ENCODE peak calls at places on chromosome 11, in seven cellular contexts. H, S, D, B, G, N and F are unnamed samples.

GRCh38 chr11:128501576-128502549 is 85.5 kb downstream of the ETS1 start:
- DNase-seq in H (no peak), S (no peak), D (no peak), B (no peak), G (no peak), N (no peak), F (no peak)

GRCh38 chr11:111359223-111360149 is 19.6 kb downstream of the POU2AF1 start:
- DNase-seq in H (no peak), S (no peak), D (no peak), B (no peak), G (no peak), N (peak; percentile 54), F (no peak)

GRCh38 chr11:83836883-83837654 is 550.9 kb upstream of the CCDC90B start:
- DNase-seq in H (no peak), S (peak; percentile 10), D (peak; percentile 13), B (no peak), G (no peak), N (peak; percentile 33), F (no peak)

GRCh38 chr11:17494019-17494418 is 17.4 kb upstream of the ABCC8 start:
- DNase-seq in H (no peak), S (no peak), D (no peak), B (no peak), G (no peak), N (no peak), F (no peak)

GRCh38 chr11:17978553-17979287 is 34.1 kb downstream of the SERGEF start:
- DNase-seq in H (no peak), S (peak; percentile 9), D (peak; percentile 42), B (no peak), G (no peak), N (peak; percentile 39), F (no peak)

GRCh38 chr11:112882494-112883381 is 78.5 kb upstream of the NCAM1 start:
- DNase-seq in H (no peak), S (no peak), D (no peak), B (no peak), G (no peak), N (no peak), F (no peak)

GRCh38 chr11:118572914-118573550 is 823 bp downstream of the ARCN1 start:
- DNase-seq in H (no peak), S (no peak), D (no peak), B (no peak), G (no peak), N (peak; percentile 59), F (peak; percentile 9)

GRCh38 chr11:115587718-115588342 is 83.6 kb upstream of the CADM1 start:
- DNase-seq in H (no peak), S (no peak), D (no peak), B (no peak), G (no peak), N (no peak), F (no peak)

GRCh38 chr11:111441443-111441842 is 62.4 kb upstream of the POU2AF1 start:
- DNase-seq in H (no peak), S (no peak), D (no peak), B (no peak), G (peak; percentile 91), N (peak; percentile 46), F (no peak)

GRCh38 chr11:86610559-86611341 is 61.7 kb downstream of the ME3 start:
- DNase-seq in H (no peak), S (no peak), D (no peak), B (no peak), G (no peak), N (no peak), F (no peak)

GRCh38 chr11:46643986-46644385 is 26.6 kb downstream of the ATG13 start:
- DNase-seq in H (no peak), S (no peak), D (no peak), B (no peak), G (no peak), N (no peak), F (no peak)

GRCh38 chr11:120130176-120130980 is 7.5 kb downstream of the TRIM29 start:
- DNase-seq in H (no peak), S (no peak), D (peak; percentile 7), B (peak; percentile 45), G (no peak), N (no peak), F (no peak)

GRCh38 chr11:61294717-61295595 is at the start of gene VWCE:
- DNase-seq in H (no peak), S (peak; percentile 20), D (peak; percentile 38), B (peak; percentile 86), G (no peak), N (peak; percentile 20), F (peak; percentile 56)

GRCh38 chr11:134131628-134132244 is 62.9 kb downstream of the JAM3 start:
- DNase-seq in H (no peak), S (no peak), D (no peak), B (no peak), G (no peak), N (no peak), F (no peak)
- H3K9me3 ChIP-seq in H (peaks cover 10% of the 10 kb centered on the region), S (peaks cover 13% of the 10 kb centered on the region), D (peaks cover 7% of the 10 kb centered on the region), B (peaks cover 18% of the 10 kb centered on the region), G (no peaks in the 10 kb centered on the region), N (no peaks in the 10 kb centered on the region), F (peaks cover 15% of the 10 kb centered on the region)

DNA sequence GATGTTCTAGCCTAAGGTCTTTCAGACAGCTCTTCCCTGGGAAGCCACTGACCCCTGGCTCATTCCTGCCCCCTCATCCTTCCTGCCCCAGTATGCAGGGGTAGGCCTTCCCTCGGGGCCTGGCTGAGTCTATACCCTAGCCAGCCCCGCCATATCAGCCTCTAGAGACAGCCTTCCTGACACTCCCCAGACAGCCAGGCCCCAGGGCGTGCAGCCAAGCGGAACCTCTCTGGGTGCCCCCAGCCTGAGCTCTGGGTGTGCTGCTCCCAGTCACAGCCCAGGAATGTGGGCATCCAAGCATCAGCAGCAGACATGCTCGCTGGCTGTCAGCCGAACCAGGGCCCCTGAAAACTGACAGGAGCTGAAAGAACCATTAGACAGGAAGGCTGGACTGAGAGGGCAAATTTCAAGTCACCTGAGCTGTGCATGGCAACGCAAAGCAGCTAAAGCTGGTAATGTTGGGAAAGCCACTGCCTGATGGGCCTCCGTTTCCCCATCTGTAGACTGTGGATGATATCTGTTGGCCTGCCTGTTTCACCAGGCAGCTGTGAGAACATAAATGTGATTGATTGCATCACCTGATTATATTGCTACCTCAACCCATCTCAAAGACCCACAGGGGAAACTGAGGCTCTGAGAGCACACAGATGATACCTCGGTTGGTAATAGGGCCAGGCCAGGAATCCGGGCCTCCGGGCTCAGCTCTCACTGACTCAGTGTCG is 93.2 kb downstream of the LRRC32 start:
- DNase-seq in H (no peak), S (no peak), D (peak; percentile 64), B (peak; percentile 72), G (peak; percentile 21), N (peak; percentile 86), F (no peak)
- H3K27ac ChIP-seq in H (peak overlapping the region; percentile 77), S (no peak overlapping the region), D (peak overlapping the region; percentile 58), B (peak overlapping the region; percentile 55), G (peak overlapping the region; percentile 47), N (peak overlapping the region; percentile 49), F (no peak overlapping the region)

DNA sequence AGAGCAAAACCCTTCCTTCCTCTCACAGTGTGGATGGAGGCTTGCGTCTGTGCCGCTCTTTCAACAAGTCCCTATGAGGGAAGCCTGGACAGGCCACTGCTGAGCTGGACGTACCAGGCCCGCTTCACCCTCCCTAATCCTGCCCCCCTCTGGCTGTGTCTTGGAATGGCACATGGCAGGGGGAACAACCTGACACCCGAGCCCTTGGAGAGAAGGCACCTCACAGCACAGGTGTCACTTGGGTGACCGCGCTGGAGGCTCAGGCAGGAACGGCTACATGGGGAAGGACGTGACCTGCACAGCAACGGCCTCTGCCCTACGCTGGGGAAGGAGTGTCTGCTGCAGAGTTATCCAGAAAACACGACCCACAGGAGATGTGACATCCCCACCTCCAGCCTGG is 11.0 kb downstream of the CARS1 start:
- DNase-seq in H (no peak), S (no peak), D (no peak), B (peak; percentile 67), G (no peak), N (no peak), F (no peak)
- TF ChIP-seq CTCF in H (no peak), S (no peak), D (peak; percentile 5), B (no peak), G (no peak), N (peak; percentile 31), F (no peak)

DNA sequence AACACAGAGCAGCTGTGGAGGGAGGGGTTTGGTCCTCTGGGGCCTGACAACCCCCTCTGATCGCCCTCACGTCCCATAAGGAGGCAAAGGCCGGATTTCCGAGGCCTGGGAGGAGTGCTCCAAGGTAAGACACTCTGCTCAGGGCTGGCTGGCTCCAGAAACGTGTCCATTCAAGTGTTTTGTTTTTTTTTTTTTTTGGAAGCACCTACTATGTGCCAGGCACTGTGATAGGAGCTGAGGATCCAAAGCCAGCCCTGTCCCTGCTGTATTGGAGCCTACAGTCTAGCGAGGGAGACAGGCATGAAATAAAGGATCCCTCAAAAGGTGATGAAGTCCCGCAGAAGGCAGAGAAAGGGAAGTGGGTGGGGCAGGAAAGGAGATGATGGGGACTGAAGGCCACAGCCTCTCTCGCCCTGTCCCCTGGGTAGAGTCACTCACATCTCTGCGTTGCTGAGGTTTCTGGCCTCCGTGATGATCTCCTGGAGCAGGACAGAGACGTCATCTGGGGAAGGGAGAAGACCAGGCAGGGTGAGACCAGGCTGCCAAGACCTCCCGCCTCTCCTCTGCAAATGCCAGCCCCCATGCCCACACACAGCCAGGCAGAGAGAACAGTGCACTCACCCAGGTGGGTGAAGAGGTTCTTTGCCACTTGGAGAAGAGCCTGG is 89.2 kb downstream of the PDE2A start:
- DNase-seq in H (no peak), S (no peak), D (no peak), B (peak; percentile 22), G (no peak), N (no peak), F (no peak)
- H3K9me3 ChIP-seq in H (no peaks in the 10 kb centered on the region), S (no peaks in the 10 kb centered on the region), D (no peaks in the 10 kb centered on the region), B (no peaks in the 10 kb centered on the region), G (peaks cover 4% of the 10 kb centered on the region), N (no peaks in the 10 kb centered on the region), F (no peaks in the 10 kb centered on the region)

GRCh38 chr11:8368194-8368593 is 104.5 kb upstream of the LMO1 start:
- DNase-seq in H (no peak), S (no peak), D (no peak), B (no peak), G (no peak), N (no peak), F (no peak)
- H3K27ac ChIP-seq in H (no peak overlapping the region), S (no peak overlapping the region), D (no peak overlapping the region), B (no peak overlapping the region), G (peak overlapping the region; percentile 2), N (no peak overlapping the region), F (no peak overlapping the region)

DNA sequence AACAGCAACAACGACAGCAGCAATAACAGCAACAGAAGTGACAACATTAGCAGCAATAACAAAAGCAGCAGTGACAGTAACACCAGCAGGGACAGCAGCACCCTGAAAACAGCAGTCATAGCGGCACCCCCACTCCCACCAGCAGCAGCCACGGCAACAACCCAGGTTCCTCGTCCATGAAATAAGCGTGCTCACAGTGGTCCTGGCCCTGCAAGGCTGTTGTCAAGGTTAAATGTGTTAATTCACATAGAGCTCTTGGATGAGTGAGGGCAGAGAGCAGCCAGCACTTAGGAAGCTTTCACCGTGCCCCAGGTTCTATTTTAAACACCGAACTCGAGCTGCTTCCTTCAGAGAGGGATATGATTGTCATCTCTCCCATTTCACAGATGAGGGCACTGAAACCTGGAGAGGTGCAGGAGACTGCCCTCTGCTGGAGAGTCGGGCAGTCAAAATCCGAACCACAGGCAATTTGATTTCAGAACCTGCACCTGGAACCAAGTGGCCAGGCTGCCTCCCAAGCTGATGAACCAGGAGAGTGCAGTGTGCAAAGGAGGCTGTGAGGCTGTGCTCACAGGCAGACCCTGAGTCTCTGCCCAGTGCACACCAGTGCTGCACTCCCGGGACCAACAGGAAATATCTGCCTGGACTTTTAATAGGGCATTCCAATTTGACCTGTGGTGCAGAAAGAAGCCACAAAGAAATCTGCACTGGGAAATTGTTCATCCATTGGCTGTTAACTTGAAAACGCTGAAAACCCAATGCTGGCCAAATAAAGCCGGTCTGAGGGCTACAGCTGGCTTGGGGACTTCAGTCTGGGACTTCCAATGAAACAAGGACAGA is 22.9 kb upstream of the FGF3 start:
- DNase-seq in H (no peak), S (no peak), D (no peak), B (no peak), G (no peak), N (no peak), F (no peak)
- TF ChIP-seq CTCF in H (no peak), S (no peak), D (peak; percentile 29), B (no peak), G (peak; percentile 33), N (peak; percentile 32), F (peak; percentile 25)